ENCODE peak calls at places on chromosomes 4 and X, in five cellular contexts. S is SK-N-SH, V is A549, A is HepG2, H is GM12878. F is an unnamed sample.
A peak's percentile ranks its signal among the peaks of the same experiment; 100 is the strongest.

GRCh38 chr4:59553063-59553738 is 1646.9 kb upstream of the ADGRL3 start:
- DNase-seq in V (peak; percentile 28), A (no peak), S (peak; percentile 0), H (peak; percentile 55), F (no peak)

GRCh38 chr4:111992604-111993151 is 152.6 kb upstream of the FAM241A start:
- DNase-seq in S (no peak), A (no peak), H (no peak), V (no peak), F (no peak)

GRCh38 chrX:43446752-43447151 is 209.3 kb upstream of the MAOA start:
- DNase-seq in S (no peak), A (no peak), H (no peak), V (no peak), F (no peak)

GRCh38 chr4:52822583-52823477 is 39.3 kb upstream of the RASL11B start:
- DNase-seq in V (no peak), H (no peak), A (no peak), S (no peak), F (no peak)

GRCh38 chr4:186029731-186030421 is 39.1 kb upstream of the TLR3 start:
- DNase-seq in H (no peak), A (no peak), V (no peak), S (peak; percentile 73), F (no peak)

GRCh38 chrX:134206221-134206620 is 30.8 kb upstream of the CCDC160 start:
- DNase-seq in V (no peak), S (no peak), H (no peak), A (no peak), F (no peak)

GRCh38 chr4:42718336-42718735 is 61.4 kb upstream of the ATP8A1 start:
- DNase-seq in A (no peak), S (no peak), V (no peak), H (no peak), F (no peak)

GRCh38 chr4:1790005-1790404 is 3.1 kb upstream of the FGFR3 start:
- DNase-seq in A (no peak), V (no peak), H (no peak), S (no peak), F (no peak)

GRCh38 chr4:118765399-118765798 is 70.5 kb downstream of the SEC24D start:
- DNase-seq in V (peak; percentile 17), H (no peak), A (no peak), S (no peak), F (peak; percentile 64)

GRCh38 chr4:8594097-8595038 is 1.8 kb downstream of the CPZ start:
- DNase-seq in A (peak; percentile 75), V (peak; percentile 77), H (peak; percentile 4), S (peak; percentile 93), F (peak; percentile 84)

GRCh38 chr4:152369903-152370296 is 166.0 kb downstream of the FBXW7 start:
- DNase-seq in A (no peak), V (no peak), H (no peak), S (no peak), F (no peak)

GRCh38 chr4:1373892-1374705 is 27.1 kb downstream of the UVSSA start:
- DNase-seq in H (no peak), A (no peak), S (no peak), V (no peak), F (no peak)

GRCh38 chrX:23900220-23900797 is 7.4 kb downstream of the APOO start:
- DNase-seq in A (no peak), V (no peak), S (no peak), H (no peak), F (no peak)

GRCh38 chrX:25860322-25860721 is 277.8 kb upstream of the MAGEB18 start:
- DNase-seq in S (no peak), A (no peak), V (no peak), H (no peak), F (no peak)

GRCh38 chr4:141569141-141569540 is 67.2 kb upstream of the IL15 start:
- DNase-seq in V (no peak), S (no peak), H (no peak), A (no peak), F (no peak)

GRCh38 chr4:145545538-145546224 is 64.0 kb downstream of the SMAD1 start:
- DNase-seq in H (no peak), A (no peak), V (peak; percentile 14), S (no peak), F (no peak)

GRCh38 chr4:156686120-156686519 is 285.5 kb downstream of the PDGFC start:
- DNase-seq in A (no peak), S (peak; percentile 13), H (no peak), V (no peak), F (no peak)

GRCh38 chr4:171814545-171814944 is 1.3 kb downstream of the GALNTL6 start:
- DNase-seq in V (no peak), A (no peak), H (no peak), S (no peak), F (no peak)

GRCh38 chrX:120727503-120727902 is 97.6 kb upstream of the C1GALT1C1 start:
- DNase-seq in V (no peak), A (no peak), S (no peak), H (no peak), F (no peak)

GRCh38 chrX:71998836-71999509 is 88.3 kb downstream of the NHSL2 start:
- DNase-seq in S (peak; percentile 76), A (peak; percentile 12), V (peak; percentile 46), H (no peak), F (peak; percentile 45)

GRCh38 chr4:95548738-95549245 is at the start of gene UNC5C:
- DNase-seq in A (no peak), V (no peak), S (peak; percentile 82), H (no peak), F (no peak)

GRCh38 chr4:98027827-98028226 is 115.4 kb downstream of the STPG2 start:
- DNase-seq in H (no peak), V (peak; percentile 2), S (no peak), A (no peak), F (peak; percentile 1)

GRCh38 chrX:55039471-55039870 is 8.7 kb upstream of the ALAS2 start:
- DNase-seq in S (no peak), H (no peak), V (no peak), A (no peak), F (no peak)

GRCh38 chr4:173446416-173446815 is 47.5 kb upstream of the SCRG1 start:
- DNase-seq in H (no peak), S (no peak), V (no peak), A (no peak), F (no peak)

GRCh38 chr4:1416051-1416947 is 10.1 kb upstream of the NKX1-1 start:
- DNase-seq in A (no peak), S (peak; percentile 41), V (no peak), H (no peak), F (no peak)

GRCh38 chr4:101730291-101731117 is 60.0 kb upstream of the BANK1 start:
- DNase-seq in V (peak; percentile 6), S (peak; percentile 50), A (peak; percentile 54), H (peak; percentile 8), F (peak; percentile 11)

GRCh38 chr4:159227378-159227777 is 124.5 kb downstream of the RAPGEF2 start:
- DNase-seq in H (no peak), S (no peak), V (no peak), A (no peak), F (no peak)

GRCh38 chr4:144627663-144628076 is 18.3 kb upstream of the HHIP start:
- DNase-seq in A (no peak), S (no peak), V (no peak), H (no peak), F (no peak)

GRCh38 chr4:73599182-73599581 is 21.1 kb downstream of the RASSF6 start:
- DNase-seq in V (peak; percentile 51), H (no peak), S (no peak), A (peak; percentile 95), F (peak; percentile 66)

DNA sequence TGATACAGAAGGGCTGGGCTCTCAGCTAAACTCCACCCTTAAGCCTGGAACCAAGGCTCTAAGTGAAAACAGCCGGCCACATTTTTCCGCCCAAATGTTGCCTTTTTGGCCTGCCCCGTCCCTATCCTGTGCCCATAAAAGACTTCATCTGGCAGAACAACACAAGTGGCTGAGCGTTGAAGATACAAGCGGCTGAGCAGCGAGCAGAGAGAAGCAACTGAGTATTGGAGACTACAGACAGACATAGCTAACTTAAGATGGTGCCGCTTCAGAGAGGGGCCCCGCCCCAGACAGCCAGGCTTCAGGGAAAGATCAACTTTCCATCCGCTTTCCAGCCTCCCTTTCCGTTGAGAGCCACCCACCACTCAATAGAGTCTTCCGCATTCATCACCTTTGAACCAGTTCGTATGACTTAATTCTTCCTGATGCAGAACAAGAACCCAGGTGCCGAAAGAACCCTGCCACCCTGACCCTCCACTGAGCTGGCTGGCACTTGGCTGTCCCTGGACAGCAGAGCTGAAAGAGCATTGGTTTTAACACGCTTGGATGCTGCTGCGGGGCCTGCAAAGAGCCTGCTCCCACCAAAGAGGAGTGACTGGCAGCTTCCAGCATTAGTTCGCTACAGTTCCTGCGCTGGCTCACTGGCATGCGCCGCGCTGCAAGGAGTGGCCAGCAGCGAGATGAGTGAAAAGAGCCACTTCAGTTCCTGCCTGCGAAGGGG is 853.2 kb upstream of the INTU start:
- DNase-seq in H (no peak), V (no peak), S (no peak), A (no peak), F (peak; percentile 54)
- TF ChIP-seq CHD2 in H (no peak), V (no peak), S (no peak), A (no peak), F (no peak)

GRCh38 chrX:124388562-124388961 is 42.2 kb downstream of the SH2D1A start:
- DNase-seq in S (peak; percentile 21), H (no peak), V (peak; percentile 18), A (peak; percentile 9), F (peak; percentile 49)
- TF ChIP-seq CHD2 in S (no peak), H (no peak), V (no peak), A (no peak), F (no peak)

GRCh38 chr4:157739237-157739636 is 433.6 kb downstream of the GASK1B start:
- DNase-seq in A (no peak), V (no peak), H (no peak), S (no peak), F (no peak)
- TF ChIP-seq CHD2 in A (no peak), V (no peak), H (no peak), S (no peak), F (no peak)

GRCh38 chr4:7559741-7560376 is 125.1 kb upstream of the PSAPL1 start:
- DNase-seq in V (no peak), H (no peak), S (no peak), A (peak; percentile 13), F (no peak)
- TF ChIP-seq CHD2 in V (no peak), H (no peak), S (no peak), A (no peak), F (no peak)

DNA sequence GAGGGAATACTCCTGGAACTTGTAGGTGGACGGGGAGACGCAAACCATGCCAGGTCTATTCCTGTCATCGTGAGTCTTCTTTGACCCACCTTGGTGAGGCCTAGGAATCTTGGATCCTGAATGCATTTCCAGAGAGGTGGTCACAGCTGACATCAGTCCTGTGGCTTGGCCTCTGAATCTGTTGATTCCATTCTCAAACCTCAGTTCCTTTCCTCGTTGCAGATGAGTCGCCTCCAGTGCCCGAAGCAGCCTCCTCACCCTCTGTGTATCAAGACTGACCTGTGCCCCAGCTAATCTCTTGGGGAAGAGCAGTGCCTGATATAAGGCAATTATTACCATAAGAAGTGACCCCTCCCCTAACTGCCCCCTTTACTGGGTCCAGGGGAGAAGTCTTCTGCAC is 118.1 kb downstream of the SMIM20 start:
- DNase-seq in A (no peak), H (no peak), S (no peak), V (no peak), F (no peak)
- TF ChIP-seq CHD2 in A (no peak), H (no peak), S (no peak), V (no peak), F (no peak)

F was measured in K562.